ENCODE peak calls at places on chromosomes 3 and 15, in six cellular contexts. X, R, O, L, V and T are unnamed samples.

GRCh38 chr3:39249453-39250115 is 30.3 kb downstream of the CX3CR1 start:
- DNase-seq in O (no peak), V (peak), R (no peak), X (no peak), L (no peak), T (no peak)

GRCh38 chr15:69489101-69489571 is 36.5 kb downstream of the RPLP1 start:
- DNase-seq in X (no peak), V (peak), L (no peak), O (no peak), R (peak), T (no peak)

GRCh38 chr15:91412529-91412928 is 312.5 kb downstream of the SV2B start:
- DNase-seq in R (no peak), V (no peak), X (no peak), O (no peak), L (no peak), T (no peak)

GRCh38 chr3:63972196-63972595 is 51.1 kb downstream of the PSMD6 start:
- DNase-seq in R (peak), X (no peak), O (peak), L (no peak), V (peak), T (no peak)

GRCh38 chr15:48720646-48721045 is 75.1 kb upstream of the FBN1 start:
- DNase-seq in L (no peak), R (peak), X (no peak), O (no peak), V (peak), T (no peak)

GRCh38 chr3:159837725-159838124 is 150.9 kb upstream of the IL12A start:
- DNase-seq in V (no peak), O (no peak), X (no peak), L (no peak), R (no peak), T (no peak)

GRCh38 chr15:95972812-95973211 is 357.7 kb upstream of the NR2F2 start:
- DNase-seq in L (no peak), V (no peak), R (no peak), X (no peak), O (no peak), T (no peak)

GRCh38 chr15:52023169-52023922 is 4.3 kb downstream of the MAPK6 start:
- DNase-seq in O (no peak), L (no peak), R (peak), V (no peak), X (no peak), T (no peak)

GRCh38 chr15:69958494-69959134 is 139.1 kb downstream of the TLE3 start:
- DNase-seq in O (no peak), X (no peak), L (no peak), R (peak), V (no peak), T (no peak)

GRCh38 chr3:69248394-69248793 is 126.0 kb upstream of the LMOD3 start:
- DNase-seq in V (no peak), R (no peak), O (no peak), L (no peak), X (no peak), T (no peak)

GRCh38 chr3:123832712-123833397 is 51.3 kb downstream of the MYLK start:
- DNase-seq in L (no peak), X (no peak), V (no peak), O (no peak), R (no peak), T (no peak)

GRCh38 chr3:81782585-81782984 is 21.1 kb upstream of the GBE1 start:
- DNase-seq in O (no peak), R (no peak), L (no peak), X (no peak), V (no peak), T (no peak)

GRCh38 chr15:40282144-40282869 is 557 bp downstream of the ANKRD63 start:
- DNase-seq in O (no peak), V (no peak), L (no peak), R (peak), X (no peak), T (no peak)

GRCh38 chr3:71725279-71725991 is at the start of gene EIF4E3:
- DNase-seq in L (peak), V (peak), R (no peak), X (no peak), O (no peak), T (no peak)

GRCh38 chr15:50390549-50391264 is 33.5 kb upstream of the USP8 start:
- DNase-seq in L (no peak), R (no peak), O (no peak), X (no peak), V (no peak), T (no peak)

GRCh38 chr15:93359037-93359779 is 270.2 kb upstream of the RGMA start:
- DNase-seq in V (no peak), O (no peak), R (no peak), X (no peak), L (no peak), T (no peak)

GRCh38 chr15:80019168-80019745 is 40.2 kb upstream of the ZFAND6 start:
- DNase-seq in L (no peak), X (peak), R (no peak), O (no peak), V (no peak), T (no peak)

GRCh38 chr3:121661376-121661775 is 673 bp upstream of the HCLS1 start:
- DNase-seq in X (no peak), L (no peak), O (no peak), R (no peak), V (no peak), T (no peak)

GRCh38 chr3:16439163-16439847 is 74.2 kb downstream of the RFTN1 start:
- DNase-seq in V (peak), X (no peak), L (no peak), R (peak), O (no peak), T (no peak)

GRCh38 chr15:89746386-89746974 is 4.6 kb downstream of the MESP1 start:
- DNase-seq in O (no peak), V (peak), R (no peak), X (no peak), L (no peak), T (no peak)

GRCh38 chr3:177687291-177687690 is 490.0 kb upstream of the TBL1XR1 start:
- DNase-seq in V (peak), R (no peak), L (no peak), X (no peak), O (no peak), T (no peak)

GRCh38 chr3:52532517-52532837 is 1.2 kb downstream of the NT5DC2 start:
- DNase-seq in V (no peak), R (peak), X (no peak), O (peak), L (peak), T (no peak)

GRCh38 chr3:149523899-149524298 is 49.4 kb downstream of the TM4SF4 start:
- DNase-seq in L (no peak), R (peak), X (no peak), V (no peak), O (no peak), T (no peak)

GRCh38 chr3:9812870-9813483 is 2.9 kb downstream of the TTLL3 start:
- DNase-seq in L (no peak), X (no peak), O (no peak), V (no peak), R (no peak), T (no peak)

GRCh38 chr3:23761440-23761896 is 44.3 kb upstream of the UBE2E1 start:
- DNase-seq in R (peak), X (no peak), L (no peak), V (no peak), O (peak), T (no peak)

GRCh38 chr3:8658326-8659212 is 14.0 kb upstream of the SSUH2 start:
- DNase-seq in R (no peak), V (no peak), O (peak), L (peak), X (no peak), T (no peak)

GRCh38 chr3:165193392-165194268 is 2.6 kb downstream of the SLITRK3 start:
- DNase-seq in V (no peak), L (no peak), X (no peak), R (no peak), O (no peak), T (no peak)

GRCh38 chr3:152638707-152639450 is 196.1 kb upstream of the P2RY1 start:
- DNase-seq in V (peak), O (no peak), L (no peak), R (peak), X (no peak), T (peak)

GRCh38 chr3:53618524-53618906 is 124.1 kb downstream of the CACNA1D start:
- DNase-seq in O (no peak), X (no peak), R (no peak), V (no peak), L (no peak), T (no peak)

GRCh38 chr15:85858586-85859375 is 64.1 kb upstream of the KLHL25 start:
- DNase-seq in O (peak), L (peak), V (peak), R (peak), X (no peak), T (no peak)

GRCh38 chr3:4458961-4459360 is 8.1 kb downstream of the SUMF1 start:
- DNase-seq in R (no peak), L (no peak), O (no peak), V (no peak), X (no peak), T (no peak)

GRCh38 chr15:99482993-99483392 is 82.8 kb upstream of the MEF2A start:
- DNase-seq in X (peak), O (no peak), V (no peak), L (no peak), R (no peak), T (no peak)

GRCh38 chr3:117820900-117821299 is 1111.3 kb downstream of the TUSC7 start:
- DNase-seq in R (no peak), V (peak), L (no peak), O (no peak), X (no peak), T (no peak)
- H3K4me3 ChIP-seq in R (no peak), V (no peak), L (no peak), O (no peak), X (no peak), T (no peak)

DNA sequence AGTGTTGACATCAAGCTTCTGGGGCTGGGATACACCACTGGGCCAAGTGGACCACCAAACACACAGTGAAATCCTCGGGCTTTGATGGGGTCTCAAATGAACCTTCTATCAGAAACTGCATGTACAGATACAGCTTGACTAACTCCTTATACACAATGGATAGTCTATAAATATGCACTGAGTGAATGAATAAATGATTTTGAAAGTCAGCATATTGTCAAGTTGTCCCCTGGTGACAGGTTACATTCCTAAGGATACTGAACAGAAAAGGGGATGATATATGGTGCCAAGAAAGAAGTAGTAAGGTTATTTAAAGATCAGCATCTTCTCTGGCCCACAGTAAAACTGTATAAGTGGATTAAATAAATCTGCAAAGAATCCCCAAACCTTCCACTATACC is 159.4 kb upstream of the SLC2A2 start:
- DNase-seq in O (no peak), X (no peak), L (no peak), R (no peak), V (no peak), T (no peak)
- TF ChIP-seq CTCF in O (no peak), X (no peak), L (no peak), R (no peak), V (no peak), T (no peak)

DNA sequence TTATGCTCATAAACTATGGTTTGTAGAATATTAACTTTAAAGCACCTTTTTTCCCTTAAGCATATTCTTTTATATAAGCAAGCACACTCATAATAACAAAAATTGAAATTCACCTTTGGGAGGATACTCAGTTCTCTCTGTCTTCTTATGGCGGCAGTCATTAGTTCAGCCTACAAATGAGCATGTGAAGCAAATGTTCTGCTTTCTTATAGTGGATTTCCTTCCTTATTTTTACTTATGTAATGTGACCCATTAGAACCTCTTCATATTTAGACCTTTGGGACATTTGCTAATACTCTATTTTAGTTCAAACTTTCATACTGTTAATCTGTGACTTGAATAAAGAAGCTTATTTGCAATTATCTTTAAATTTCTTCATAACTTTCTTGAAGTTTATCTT is at the start of gene P2RY13:
- DNase-seq in X (no peak), R (no peak), O (no peak), L (no peak), V (no peak), T (no peak)
- H3K4me3 ChIP-seq in X (no peak), R (no peak), O (no peak), L (no peak), V (no peak), T (no peak)

GRCh38 chr3:190809351-190809750 is 53.1 kb downstream of the GMNC start:
- DNase-seq in X (no peak), O (no peak), V (no peak), R (no peak), L (no peak), T (no peak)

GRCh38 chr3:190810957-190811356 is 51.5 kb downstream of the GMNC start:
- DNase-seq in X (no peak), R (no peak), V (no peak), L (no peak), O (no peak), T (no peak)

GRCh38 chr3:190807719-190808375 is 54.6 kb downstream of the GMNC start:
- DNase-seq in L (peak), V (no peak), X (no peak), R (no peak), O (no peak), T (no peak)

GRCh38 chr3:190811775-190812480 is 50.6 kb downstream of the GMNC start:
- DNase-seq in X (no peak), R (peak), O (peak), V (peak), L (no peak), T (peak)
- TF ChIP-seq CTCF in X (no peak), R (peak), O (peak), V (peak), L (peak), T (peak)